ENCODE peak calls at places on chromosomes 3 and 15, in eight cellular contexts. Y is head of caudate nucleus; J is WTC11; U is activated T-helper 1 cell treated with anti-CD3 and anti-CD28 coated beads, Interleukin-12 subunit alpha, Interleukin-12 subunit beta, Interleukin-2, Interleukin-4 antibody, amounts not matched to agents 30 ng/mL and 10 ng/mL and 1 ng/mL, durations not matched to agents 14 hours and 24 hours and 36 hours; K is body of pancreas; V is PC-9; B is stimulated activated naive CD8-positive, alpha-beta T cell treated with anti-CD3 and anti-CD28 coated beads, Interleukin-15, Interleukin-2, amounts not matched to agents 100 U/mL and 50 U/mL, for 24 hours; F is activated gamma-delta T cell treated with Interleukin-2 at 50 U/mL for 16 hours. E is an unnamed sample.

GRCh38 chr3:128452678-128453275 is 13.9 kb downstream of the DNAJB8 start:
- DNase-seq in F (no peak), K (no peak), V (no peak), B (no peak), U (no peak), Y (no peak), J (no peak), E (no peak)

GRCh38 chr3:43013743-43014155 is 34.6 kb downstream of the GASK1A start:
- DNase-seq in J (no peak), V (no peak), K (no peak), B (no peak), U (no peak), Y (no peak), F (peak; percentile 36), E (peak; percentile 58)

GRCh38 chr15:81225161-81225671 is 28.5 kb downstream of the IL16 start:
- DNase-seq in F (no peak), U (no peak), J (no peak), B (no peak), V (no peak), K (no peak), Y (peak; percentile 10), E (no peak)

GRCh38 chr3:154122912-154123559 is 1.8 kb downstream of the ARHGEF26 start:
- DNase-seq in K (no peak), J (no peak), U (no peak), F (no peak), Y (no peak), V (no peak), B (no peak), E (no peak)

GRCh38 chr3:31472479-31473390 is 60.0 kb upstream of the STT3B start:
- DNase-seq in Y (no peak), J (no peak), U (peak; percentile 17), F (no peak), B (peak; percentile 50), V (no peak), K (no peak), E (peak; percentile 9)

GRCh38 chr3:26484140-26484539 is 138.4 kb upstream of the LRRC3B start:
- DNase-seq in F (no peak), K (no peak), Y (no peak), B (no peak), V (no peak), U (no peak), J (peak; percentile 41), E (no peak)

GRCh38 chr3:71066849-71067261 is 516.7 kb downstream of the FOXP1 start:
- DNase-seq in J (no peak), F (no peak), B (peak; percentile 65), Y (no peak), K (no peak), U (no peak), V (no peak), E (peak; percentile 52)

GRCh38 chr15:39588531-39589192 is 7.8 kb downstream of the THBS1 start:
- DNase-seq in K (no peak), F (no peak), J (no peak), Y (no peak), B (no peak), V (no peak), U (no peak), E (no peak)

GRCh38 chr15:29734917-29735572 is 87.2 kb downstream of the TJP1 start:
- DNase-seq in J (no peak), K (no peak), U (no peak), B (no peak), Y (no peak), V (no peak), F (no peak), E (no peak)

GRCh38 chr3:105614288-105615030 is 247.8 kb downstream of the ALCAM start:
- DNase-seq in J (no peak), Y (no peak), U (no peak), B (no peak), K (no peak), V (no peak), F (no peak), E (no peak)

GRCh38 chr15:50816191-50816590 is 50.7 kb upstream of the SPPL2A start:
- DNase-seq in J (no peak), Y (no peak), K (peak; percentile 24), U (no peak), B (no peak), V (peak; percentile 81), F (no peak), E (no peak)

GRCh38 chr3:158097571-158098553 is 8.4 kb downstream of the SHOX2 start:
- DNase-seq in Y (no peak), V (peak; percentile 81), F (peak; percentile 55), J (peak; percentile 91), B (peak; percentile 77), U (peak; percentile 73), K (peak; percentile 85), E (peak; percentile 75)

GRCh38 chr3:64848127-64848526 is 160.3 kb upstream of the ADAMTS9 start:
- DNase-seq in V (no peak), Y (no peak), F (no peak), U (no peak), J (no peak), B (no peak), K (no peak), E (no peak)

GRCh38 chr3:47579875-47580274 is 1.2 kb upstream of the CSPG5 start:
- DNase-seq in B (no peak), F (no peak), V (no peak), K (no peak), U (no peak), Y (no peak), J (no peak), E (no peak)

GRCh38 chr3:117853923-117854322 is 1144.3 kb downstream of the TUSC7 start:
- DNase-seq in F (no peak), B (no peak), J (no peak), K (no peak), U (no peak), V (peak; percentile 45), Y (no peak), E (no peak)

GRCh38 chr3:148796799-148797198 is 30.8 kb upstream of the CPB1 start:
- DNase-seq in K (no peak), F (no peak), V (peak; percentile 36), B (no peak), U (no peak), J (no peak), Y (no peak), E (no peak)

GRCh38 chr3:158920375-158920774 is 118.5 kb downstream of the MFSD1 start:
- DNase-seq in J (no peak), B (no peak), V (no peak), K (no peak), U (no peak), Y (no peak), F (no peak), E (no peak)

GRCh38 chr3:156643729-156644389 is 30.5 kb upstream of the TIPARP start:
- DNase-seq in U (peak; percentile 53), V (no peak), F (peak; percentile 17), K (no peak), J (no peak), B (peak; percentile 53), Y (no peak), E (peak; percentile 43)

GRCh38 chr3:13853978-13854296 is 25.9 kb downstream of the WNT7A start:
- DNase-seq in F (no peak), Y (no peak), V (peak; percentile 88), B (no peak), U (no peak), J (no peak), K (no peak), E (no peak)

GRCh38 chr15:85047271-85047948 is 65.8 kb downstream of the PDE8A start:
- DNase-seq in V (peak; percentile 82), J (no peak), Y (no peak), B (peak; percentile 12), U (no peak), K (no peak), F (peak; percentile 12), E (peak; percentile 24)

GRCh38 chr3:94525039-94525438 is 462.2 kb downstream of the NSUN3 start:
- DNase-seq in K (no peak), B (no peak), J (no peak), F (no peak), Y (no peak), V (no peak), U (no peak), E (no peak)

GRCh38 chr3:139284221-139284620 is 59.6 kb upstream of the MRPS22 start:
- DNase-seq in J (no peak), K (no peak), Y (no peak), U (no peak), F (no peak), V (no peak), B (no peak), E (no peak)

GRCh38 chr15:70111203-70112017 is 13.7 kb upstream of the TLE3 start:
- DNase-seq in K (peak; percentile 73), F (no peak), J (peak; percentile 84), V (peak; percentile 70), B (no peak), U (no peak), Y (peak; percentile 43), E (no peak)

GRCh38 chr3:25597535-25598101 is 67.1 kb downstream of the TOP2B start:
- DNase-seq in U (no peak), J (no peak), B (no peak), Y (no peak), K (no peak), F (no peak), V (no peak), E (no peak)

GRCh38 chr15:101016581-101016980 is 97.4 kb downstream of the LRRK1 start:
- DNase-seq in B (no peak), F (no peak), K (no peak), J (no peak), V (no peak), Y (no peak), U (no peak), E (no peak)

GRCh38 chr15:25242957-25243799 is 195.6 kb downstream of the UBE3A start:
- DNase-seq in K (peak; percentile 5), F (no peak), Y (no peak), J (peak; percentile 1), B (no peak), V (no peak), U (no peak), E (no peak)

GRCh38 chr15:88440021-88440420 is 27.2 kb downstream of the MRPL46 start:
- DNase-seq in K (no peak), U (no peak), Y (no peak), B (no peak), J (no peak), F (no peak), V (peak; percentile 67), E (no peak)

GRCh38 chr3:51630513-51630912 is 40.5 kb upstream of the TEX264 start:
- DNase-seq in F (no peak), J (no peak), B (no peak), U (no peak), Y (no peak), V (no peak), K (no peak), E (no peak)

GRCh38 chr3:12483872-12484197 is 445 bp upstream of the TSEN2 start:
- DNase-seq in U (no peak), V (no peak), Y (no peak), J (no peak), F (no peak), K (no peak), B (no peak), E (no peak)

GRCh38 chr3:135650309-135650708 is 315.2 kb upstream of the PPP2R3A start:
- DNase-seq in F (no peak), K (no peak), U (no peak), J (no peak), Y (no peak), V (no peak), B (no peak), E (no peak)

GRCh38 chr3:73385538-73385937 is 239.2 kb downstream of the PDZRN3 start:
- DNase-seq in F (no peak), J (no peak), K (no peak), Y (no peak), U (no peak), B (no peak), V (no peak), E (no peak)

GRCh38 chr3:43194490-43195115 is 88.7 kb upstream of the POMGNT2 start:
- DNase-seq in V (no peak), U (peak; percentile 30), B (peak; percentile 35), J (no peak), Y (no peak), F (peak; percentile 35), K (no peak), E (peak; percentile 50)

GRCh38 chr15:32881528-32881927 is 163.7 kb downstream of the GREM1 start:
- DNase-seq in V (no peak), F (no peak), Y (no peak), B (no peak), U (no peak), J (no peak), K (no peak), E (no peak)

E was measured in central memory CD4-positive, alpha-beta T cell.